ENCODE peak calls at places on chromosome 17, in nine cellular contexts. L, Z, U, X, I, C, T, S and J are unnamed samples.

GRCh38 chr17:4317648-4318047 is 48.8 kb downstream of the UBE2G1 start:
- DNase-seq in L (no peak), Z (no peak), U (no peak), X (no peak), I (no peak), C (no peak), T (no peak), S (no peak), J (no peak)

GRCh38 chr17:37759014-37759637 is 14.3 kb upstream of the HNF1B start:
- DNase-seq in L (no peak), Z (no peak), U (no peak), X (peak), I (no peak), C (no peak), T (peak), S (no peak), J (no peak)

GRCh38 chr17:17492085-17492484 is 4.1 kb downstream of the RASD1 start:
- DNase-seq in L (no peak), Z (no peak), U (no peak), X (no peak), I (no peak), C (no peak), T (no peak), S (no peak), J (no peak)

GRCh38 chr17:73956595-73957465 is 246.6 kb upstream of the RPL38 start:
- DNase-seq in L (peak), Z (peak), U (no peak), X (no peak), I (peak), C (peak), T (peak), S (no peak), J (peak)

GRCh38 chr17:81561494-81561885 is 9.3 kb upstream of the FAAP100 start:
- DNase-seq in L (no peak), Z (no peak), U (peak), X (no peak), I (no peak), C (no peak), T (no peak), S (no peak), J (no peak)

GRCh38 chr17:72984145-72984924 is 108.2 kb downstream of the SLC39A11 start:
- DNase-seq in L (no peak), Z (no peak), U (peak), X (peak), I (no peak), C (no peak), T (no peak), S (no peak), J (no peak)

GRCh38 chr17:38970128-38970527 is 2.9 kb upstream of the FBXO47 start:
- DNase-seq in L (no peak), Z (no peak), U (no peak), X (no peak), I (no peak), C (no peak), T (no peak), S (no peak), J (no peak)

GRCh38 chr17:68794636-68795503 is 160.3 kb downstream of the ABCA8 start:
- DNase-seq in L (no peak), Z (no peak), U (peak), X (no peak), I (no peak), C (no peak), T (peak), S (no peak), J (no peak)

GRCh38 chr17:83186226-83186625 is 106.8 kb downstream of the METRNL start:
- DNase-seq in L (no peak), Z (peak), U (no peak), X (no peak), I (no peak), C (no peak), T (no peak), S (peak), J (no peak)

GRCh38 chr17:51670899-51671298 is 410.6 kb downstream of the UTP18 start:
- DNase-seq in L (no peak), Z (no peak), U (no peak), X (no peak), I (no peak), C (no peak), T (no peak), S (no peak), J (no peak)

GRCh38 chr17:66527335-66527734 is 224.9 kb downstream of the PRKCA start:
- DNase-seq in L (no peak), Z (no peak), U (no peak), X (no peak), I (no peak), C (no peak), T (no peak), S (no peak), J (peak)

GRCh38 chr17:76138234-76138895 is 2.7 kb downstream of the FOXJ1 start:
- DNase-seq in L (no peak), Z (no peak), U (no peak), X (no peak), I (no peak), C (peak), T (peak), S (no peak), J (peak)

GRCh38 chr17:41654134-41654907 is 29.9 kb upstream of the KRT17 start:
- DNase-seq in L (no peak), Z (no peak), U (no peak), X (no peak), I (no peak), C (no peak), T (peak), S (no peak), J (no peak)

GRCh38 chr17:51813166-51813783 is 345.2 kb downstream of the CA10 start:
- DNase-seq in L (no peak), Z (no peak), U (no peak), X (no peak), I (no peak), C (no peak), T (no peak), S (no peak), J (no peak)